ENCODE peak calls at places on chromosome 1, in ten cellular contexts. Z is activated CD4-positive, alpha-beta T cell treated with anti-CD3 and anti-CD28 coated beads for 1 hour; A is NCI-H1436 treated with DMSO at 0.1 percent for 48 hours; M is AG09309; C is fibroblast of the aortic adventitia; E is upper lobe of right lung; W is naive thymus-derived CD8-positive, alpha-beta T cell; B is adrenal gland; T is activated gamma-delta T cell; I is fibroblast of pulmonary artery. S is an unnamed sample.

GRCh38 chr1:66323958-66324357 is 210.0 kb upstream of the SGIP1 start:
- DNase-seq in Z (no peak), A (no peak), M (no peak), C (peak), E (no peak), W (no peak), B (no peak), T (no peak), I (no peak), S (no peak)

GRCh38 chr1:226355016-226355415 is 46.1 kb upstream of the LIN9 start:
- DNase-seq in Z (no peak), A (no peak), M (no peak), C (no peak), E (no peak), W (no peak), B (no peak), T (no peak), I (no peak), S (no peak)

GRCh38 chr1:220810179-220810653 is 23.5 kb downstream of the MTARC1 start:
- DNase-seq in Z (peak), A (peak), M (peak), C (peak), E (peak), W (peak), B (peak), T (no peak), I (peak), S (no peak)

GRCh38 chr1:204308023-204308628 is 51.6 kb downstream of the PLEKHA6 start:
- DNase-seq in Z (no peak), A (no peak), M (no peak), C (peak), E (no peak), W (no peak), B (no peak), T (no peak), I (no peak), S (no peak)

GRCh38 chr1:14220324-14220723 is 378.2 kb upstream of the KAZN start:
- DNase-seq in Z (no peak), A (no peak), M (no peak), C (no peak), E (no peak), W (no peak), B (no peak), T (no peak), I (no peak), S (no peak)

GRCh38 chr1:243845888-243846287 is 4.2 kb downstream of the AKT3 start:
- DNase-seq in Z (no peak), A (no peak), M (no peak), C (no peak), E (no peak), W (no peak), B (no peak), T (no peak), I (no peak), S (no peak)

GRCh38 chr1:180951186-180951745 is 38.6 kb downstream of the KIAA1614 start:
- DNase-seq in Z (no peak), A (no peak), M (no peak), C (no peak), E (peak), W (no peak), B (no peak), T (no peak), I (no peak), S (no peak)

GRCh38 chr1:161190962-161191521 is 7.8 kb downstream of the ADAMTS4 start:
- DNase-seq in Z (no peak), A (no peak), M (no peak), C (no peak), E (no peak), W (no peak), B (no peak), T (no peak), I (no peak), S (no peak)

GRCh38 chr1:183883629-183884028 is 78.7 kb downstream of the RGL1 start:
- DNase-seq in Z (no peak), A (no peak), M (no peak), C (peak), E (no peak), W (no peak), B (no peak), T (no peak), I (no peak), S (no peak)

GRCh38 chr1:1777950-1778826 is at the start of gene NADK:
- DNase-seq in Z (peak), A (no peak), M (no peak), C (peak), E (peak), W (peak), B (peak), T (peak), I (peak), S (no peak)

GRCh38 chr1:99465176-99465900 is 180.6 kb upstream of the PALMD start:
- DNase-seq in Z (no peak), A (no peak), M (peak), C (peak), E (no peak), W (no peak), B (no peak), T (no peak), I (peak), S (no peak)

GRCh38 chr1:226987623-226988336 is 47.7 kb downstream of the COQ8A start:
- DNase-seq in Z (no peak), A (no peak), M (no peak), C (no peak), E (no peak), W (no peak), B (no peak), T (no peak), I (no peak), S (no peak)

GRCh38 chr1:224287714-224288113 is 42.3 kb downstream of the NVL start:
- DNase-seq in Z (no peak), A (no peak), M (no peak), C (no peak), E (no peak), W (no peak), B (no peak), T (no peak), I (no peak), S (no peak)

GRCh38 chr1:201009967-201010645 is 13.4 kb downstream of the KIF21B start:
- DNase-seq in Z (no peak), A (no peak), M (no peak), C (no peak), E (no peak), W (no peak), B (no peak), T (no peak), I (no peak), S (no peak)

GRCh38 chr1:118927826-118928225 is 60.3 kb downstream of the TBX15 start:
- DNase-seq in Z (no peak), A (no peak), M (no peak), C (no peak), E (no peak), W (no peak), B (no peak), T (no peak), I (no peak), S (no peak)

GRCh38 chr1:230913496-230913895 is 45.2 kb upstream of the C1orf198 start:
- DNase-seq in Z (no peak), A (no peak), M (no peak), C (peak), E (no peak), W (no peak), B (no peak), T (no peak), I (peak), S (no peak)

GRCh38 chr1:223700942-223701637 is 11.2 kb upstream of the CAPN2 start:
- DNase-seq in Z (no peak), A (no peak), M (peak), C (peak), E (peak), W (no peak), B (peak), T (no peak), I (peak), S (no peak)

GRCh38 chr1:178607718-178608408 is 95.0 kb downstream of the TEX35 start:
- DNase-seq in Z (no peak), A (no peak), M (no peak), C (peak), E (no peak), W (no peak), B (no peak), T (no peak), I (no peak), S (no peak)

GRCh38 chr1:48947761-48948537 is 171.3 kb upstream of the BEND5 start:
- DNase-seq in Z (no peak), A (no peak), M (no peak), C (no peak), E (no peak), W (no peak), B (no peak), T (no peak), I (no peak), S (no peak)

GRCh38 chr1:161207173-161207572 is 5.0 kb downstream of the NDUFS2 start:
- DNase-seq in Z (no peak), A (no peak), M (no peak), C (no peak), E (no peak), W (no peak), B (peak), T (no peak), I (peak), S (no peak)

GRCh38 chr1:232965912-232966217 is 15.5 kb downstream of the NTPCR start:
- DNase-seq in Z (no peak), A (no peak), M (no peak), C (no peak), E (no peak), W (no peak), B (no peak), T (no peak), I (no peak), S (no peak)